ENCODE peak calls at places on chromosomes 12 and 14, in seven cellular contexts. I is H1, C is SK-N-SH, W is GM12891, V is K562, T is HepG2, Y is GM12878. B is an unnamed sample.

GRCh38 chr12:6532927-6533652 is 1.2 kb upstream of the GAPDH start:
- DNase-seq in I (peak), C (peak), W (no peak), V (peak), T (peak), Y (no peak), B (no peak)

GRCh38 chr14:65424531-65424930 is 12.0 kb downstream of the FUT8 start:
- DNase-seq in I (no peak), C (no peak), W (no peak), V (no peak), T (no peak), Y (no peak), B (no peak)

GRCh38 chr14:71526388-71526787 is 405.8 kb upstream of the RGS6 start:
- DNase-seq in I (no peak), C (no peak), W (no peak), V (no peak), T (no peak), Y (no peak), B (no peak)

GRCh38 chr12:94098466-94098865 is 49.9 kb upstream of the PLXNC1 start:
- DNase-seq in I (no peak), C (no peak), W (no peak), V (no peak), T (no peak), Y (no peak), B (no peak)

GRCh38 chr12:93011100-93011499 is 82.0 kb upstream of the EEA1 start:
- DNase-seq in I (no peak), C (no peak), W (no peak), V (no peak), T (no peak), Y (no peak), B (no peak)

GRCh38 chr14:51539571-51540037 is 112.1 kb upstream of the FRMD6 start:
- DNase-seq in I (no peak), C (no peak), W (no peak), V (no peak), T (no peak), Y (no peak), B (no peak)

GRCh38 chr12:101789171-101789570 is 41.6 kb downstream of the GNPTAB start:
- DNase-seq in I (no peak), C (no peak), W (no peak), V (no peak), T (no peak), Y (no peak), B (no peak)

GRCh38 chr14:31505411-31505810 is 17.6 kb upstream of the GPR33 start:
- DNase-seq in I (no peak), C (no peak), W (no peak), V (no peak), T (no peak), Y (no peak), B (no peak)

GRCh38 chr14:100376751-100377171 is 53.6 kb downstream of the SLC25A47 start:
- DNase-seq in I (peak), C (no peak), W (no peak), V (no peak), T (peak), Y (no peak), B (no peak)

GRCh38 chr12:104465379-104465778 is 8.6 kb downstream of the CHST11 start:
- DNase-seq in I (no peak), C (no peak), W (no peak), V (peak), T (no peak), Y (no peak), B (no peak)

GRCh38 chr14:51574009-51574408 is 77.7 kb upstream of the FRMD6 start:
- DNase-seq in I (no peak), C (no peak), W (no peak), V (no peak), T (no peak), Y (no peak), B (no peak)

GRCh38 chr14:87483651-87484260 is 509.2 kb downstream of the GALC start:
- DNase-seq in I (no peak), C (no peak), W (no peak), V (no peak), T (no peak), Y (no peak), B (no peak)

GRCh38 chr14:92886337-92886736 is 36.6 kb upstream of the CHGA start:
- DNase-seq in I (no peak), C (peak), W (no peak), V (no peak), T (no peak), Y (no peak), B (no peak)

GRCh38 chr12:48882325-48882687 is 16.6 kb upstream of the RND1 start:
- DNase-seq in I (no peak), C (no peak), W (no peak), V (no peak), T (no peak), Y (no peak), B (no peak)

GRCh38 chr12:98594050-98594853 is 766 bp downstream of the SLC25A3 start:
- DNase-seq in I (peak), C (peak), W (no peak), V (no peak), T (no peak), Y (no peak), B (no peak)

GRCh38 chr12:11812558-11813421 is 163.3 kb downstream of the ETV6 start:
- DNase-seq in I (peak), C (peak), W (no peak), V (no peak), T (peak), Y (no peak), B (peak)

GRCh38 chr12:106243620-106244019 is 4.2 kb downstream of the CKAP4 start:
- DNase-seq in I (no peak), C (no peak), W (no peak), V (no peak), T (no peak), Y (no peak), B (no peak)

GRCh38 chr14:96176811-96177211 is 27.8 kb upstream of the BDKRB2 start:
- DNase-seq in I (no peak), C (no peak), W (no peak), V (no peak), T (no peak), Y (no peak), B (no peak)

DNA sequence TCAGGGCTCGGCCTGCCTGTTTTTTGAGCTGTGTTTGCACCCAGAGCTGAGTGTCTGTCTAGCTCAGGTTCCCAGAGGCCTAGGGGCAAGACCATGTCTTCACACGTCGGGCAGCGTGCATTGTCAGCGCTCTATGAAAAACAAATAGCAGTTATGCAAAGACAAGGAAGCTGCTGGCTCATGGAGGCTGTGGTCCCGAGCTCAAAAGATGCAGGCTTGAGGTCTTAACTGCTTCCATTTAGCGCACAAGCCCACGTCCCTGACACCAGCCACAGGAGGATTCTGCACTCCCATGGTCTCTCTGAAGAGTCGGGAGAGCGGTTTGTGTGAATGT is 48.6 kb downstream of the NINJ2 start:
- DNase-seq in I (no peak), C (no peak), W (no peak), V (no peak), T (no peak), Y (no peak), B (no peak)
- TF ChIP-seq TAF1 in I (no peak), C (no peak), W (no peak), V (no peak), T (no peak), Y (no peak), B (no peak)

GRCh38 chr12:121133838-121134237 is 1.2 kb downstream of the P2RX7 start:
- DNase-seq in I (no peak), C (no peak), W (no peak), V (no peak), T (no peak), Y (no peak), B (no peak)
- TF ChIP-seq TAF1 in I (no peak), C (no peak), W (no peak), V (no peak), T (no peak), Y (no peak), B (no peak)

GRCh38 chr14:24609667-24610344 is at the start of gene GZMH:
- DNase-seq in I (no peak), C (no peak), W (no peak), V (no peak), T (no peak), Y (no peak), B (no peak)
- TF ChIP-seq TAF1 in I (no peak), C (no peak), W (no peak), V (no peak), T (no peak), Y (no peak), B (no peak)

GRCh38 chr12:47881826-47882427 is 22.9 kb downstream of the VDR start:
- DNase-seq in I (no peak), C (no peak), W (no peak), V (no peak), T (no peak), Y (no peak), B (no peak)
- TF ChIP-seq TAF1 in I (no peak), C (no peak), W (no peak), V (no peak), T (no peak), Y (no peak), B (no peak)

GRCh38 chr14:105090493-105091334 is 25.5 kb upstream of the GPR132 start:
- DNase-seq in I (peak), C (peak), W (peak), V (peak), T (peak), Y (no peak), B (peak)

GRCh38 chr14:105089746-105090492 is 24.7 kb upstream of the GPR132 start:
- DNase-seq in I (no peak), C (no peak), W (no peak), V (no peak), T (no peak), Y (no peak), B (no peak)

GRCh38 chr14:105087308-105087962 is 22.2 kb upstream of the GPR132 start:
- DNase-seq in I (peak), C (peak), W (no peak), V (peak), T (no peak), Y (no peak), B (peak)

GRCh38 chr14:105087963-105088811 is 23.0 kb upstream of the GPR132 start:
- DNase-seq in I (peak), C (peak), W (no peak), V (peak), T (peak), Y (no peak), B (peak)

GRCh38 chr14:105088812-105089745 is 23.8 kb upstream of the GPR132 start:
- DNase-seq in I (no peak), C (no peak), W (no peak), V (no peak), T (no peak), Y (no peak), B (no peak)
- TF ChIP-seq TAF1 in I (no peak), C (no peak), W (no peak), V (no peak), T (no peak), Y (no peak), B (no peak)

DNA sequence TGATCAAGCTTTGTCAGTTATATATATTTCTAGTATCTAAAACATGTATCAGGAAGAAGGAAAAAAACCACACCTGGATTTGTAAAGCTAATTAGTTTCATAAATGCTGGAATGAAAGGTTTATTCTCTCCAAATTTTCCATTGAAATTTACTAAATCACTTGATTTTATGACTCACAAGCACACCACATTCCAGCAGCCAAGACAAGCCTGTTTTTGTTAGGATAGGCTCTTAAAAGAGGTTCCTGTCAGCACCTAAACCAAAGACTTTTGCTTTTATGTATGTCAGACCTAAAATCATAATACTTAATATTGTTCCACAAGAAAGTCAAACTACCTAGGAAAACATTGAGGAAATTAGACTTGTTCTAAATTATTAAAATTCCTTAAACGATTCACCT is 85.3 kb upstream of the PAWR start:
- DNase-seq in I (no peak), C (no peak), W (no peak), V (no peak), T (peak), Y (no peak), B (no peak)
- TF ChIP-seq TAF1 in I (no peak), C (no peak), W (no peak), V (no peak), T (no peak), Y (no peak), B (no peak)

GRCh38 chr12:24071842-24072241 is 122.4 kb upstream of the SOX5 start:
- DNase-seq in I (no peak), C (no peak), W (no peak), V (no peak), T (no peak), Y (no peak), B (no peak)

GRCh38 chr12:24066865-24067264 is 117.4 kb upstream of the SOX5 start:
- DNase-seq in I (no peak), C (no peak), W (no peak), V (no peak), T (no peak), Y (no peak), B (no peak)

GRCh38 chr12:24072302-24072701 is 122.8 kb upstream of the SOX5 start:
- DNase-seq in I (no peak), C (no peak), W (no peak), V (no peak), T (no peak), Y (no peak), B (no peak)

GRCh38 chr12:24073170-24073810 is 123.8 kb upstream of the SOX5 start:
- DNase-seq in I (no peak), C (no peak), W (no peak), V (no peak), T (no peak), Y (no peak), B (no peak)

DNA sequence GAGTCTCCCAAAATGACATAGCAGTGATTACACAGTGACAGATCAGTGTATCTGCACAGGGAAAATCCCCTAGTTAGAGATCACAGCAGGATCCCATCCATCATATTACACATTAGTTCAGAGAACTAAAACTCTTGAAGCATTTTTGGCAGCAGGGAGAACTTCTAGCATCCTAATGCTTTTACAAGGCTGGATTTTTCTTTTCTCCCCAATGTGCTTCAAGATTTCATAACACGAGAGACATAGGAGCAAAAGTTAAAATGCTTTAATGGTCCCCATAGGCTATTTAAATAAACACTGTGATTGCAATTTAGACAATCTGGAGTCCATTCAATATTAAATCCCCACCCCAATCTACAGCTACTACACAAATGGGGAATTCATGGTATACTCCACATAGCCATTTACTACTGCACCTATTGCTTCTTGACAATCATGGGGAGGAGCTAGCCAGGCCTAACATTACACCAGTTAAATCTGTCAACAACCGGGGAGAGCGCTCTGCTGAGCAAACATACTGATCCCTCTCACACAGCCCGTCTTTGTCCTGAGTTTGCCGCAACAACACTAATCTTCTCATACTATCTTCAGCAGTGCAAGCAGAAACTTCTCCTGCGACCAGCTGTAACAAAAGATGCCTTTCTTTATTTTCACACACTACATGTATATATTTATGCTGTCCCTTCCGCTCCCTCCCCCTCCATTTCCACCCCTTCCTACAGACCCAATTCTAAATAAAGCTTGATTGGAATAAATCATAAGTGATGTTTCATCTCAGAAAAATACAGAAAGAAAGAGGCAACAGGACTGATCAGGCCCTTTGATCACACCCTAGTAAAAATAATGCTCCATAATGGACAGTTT is 120.3 kb upstream of the SOX5 start:
- DNase-seq in I (no peak), C (no peak), W (no peak), V (peak), T (peak), Y (no peak), B (no peak)
- TF ChIP-seq TAF1 in I (no peak), C (no peak), W (no peak), V (no peak), T (peak), Y (no peak), B (no peak)

GRCh38 chr12:132305560-132305966 is 23.8 kb downstream of the GALNT9 start:
- DNase-seq in I (no peak), C (no peak), W (no peak), V (no peak), T (no peak), Y (no peak), B (no peak)

GRCh38 chr12:132300789-132301722 is 28.3 kb downstream of the GALNT9 start:
- DNase-seq in I (no peak), C (no peak), W (no peak), V (no peak), T (no peak), Y (no peak), B (no peak)

GRCh38 chr12:132306885-132307191 is 22.6 kb downstream of the GALNT9 start:
- DNase-seq in I (no peak), C (no peak), W (no peak), V (no peak), T (no peak), Y (no peak), B (no peak)

GRCh38 chr12:132305991-132306884 is 23.2 kb downstream of the GALNT9 start:
- DNase-seq in I (no peak), C (no peak), W (no peak), V (no peak), T (no peak), Y (no peak), B (no peak)

GRCh38 chr12:132302466-132303358 is 26.7 kb downstream of the GALNT9 start:
- DNase-seq in I (no peak), C (no peak), W (no peak), V (no peak), T (no peak), Y (no peak), B (no peak)
- TF ChIP-seq TAF1 in I (no peak), C (no peak), W (no peak), V (no peak), T (no peak), Y (no peak), B (no peak)

DNA sequence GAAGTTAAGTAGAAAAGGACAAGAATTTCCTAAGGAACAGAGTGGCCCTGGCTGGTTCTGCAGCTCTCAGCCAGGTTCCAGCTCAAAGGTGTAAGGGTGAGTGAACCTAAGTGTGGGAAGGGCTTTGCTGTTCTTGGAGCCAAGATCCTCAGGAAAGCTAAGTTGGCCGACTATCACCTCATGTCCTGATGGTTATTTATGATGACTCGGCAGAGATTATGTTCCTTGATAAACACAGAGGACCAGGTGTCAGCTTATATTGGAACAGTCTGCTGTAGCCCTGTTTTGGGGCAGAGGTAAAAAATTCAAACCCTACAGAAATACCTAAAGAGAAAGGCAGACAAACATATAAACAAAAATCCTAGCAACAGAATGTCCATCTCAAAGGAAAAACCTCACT is 128.5 kb downstream of the TBX3 start:
- DNase-seq in I (no peak), C (no peak), W (no peak), V (no peak), T (no peak), Y (no peak), B (no peak)
- TF ChIP-seq TAF1 in I (no peak), C (no peak), W (no peak), V (no peak), T (no peak), Y (no peak), B (no peak)

B was measured in GM12892.